ENCODE peak calls at places on chromosomes 7 and 10, in ten cellular contexts. D is stomach, K is right atrium auricular region, X is kidney, J is lower lobe of right lung, P is adrenal gland, S is cardiac muscle cell, Y is MM.1S, R is thoracic aorta, M is body of pancreas. G is an unnamed sample. For H3K36me3 and H3K9me3, the result is how much of the 10 kb centered on the place peaks cover.

GRCh38 chr10:5694573-5694972 is 9.9 kb downstream of the TASOR2 start:
- DNase-seq in M (no peak), J (no peak), D (no peak), K (no peak), R (no peak), Y (no peak), X (no peak), P (no peak), S (no peak), G (no peak)

GRCh38 chr10:86782691-86783418 is 26.4 kb downstream of the BMPR1A start:
- DNase-seq in Y (no peak), X (no peak), P (no peak), R (no peak), M (no peak), D (no peak), K (no peak), S (no peak), J (no peak), G (no peak)

GRCh38 chr10:2760736-2761135 is 306.6 kb upstream of the PFKP start:
- DNase-seq in R (no peak), P (no peak), M (no peak), D (no peak), X (no peak), Y (no peak), S (no peak), J (no peak), K (no peak), G (no peak)

GRCh38 chr7:94655884-94656657 is at the start of gene SGCE:
- DNase-seq in P (peak), D (peak), M (peak), K (peak), Y (peak), X (peak), J (peak), R (no peak), S (peak), G (peak)

GRCh38 chr10:12766222-12766621 is 235.3 kb downstream of the CCDC3 start:
- DNase-seq in S (no peak), Y (no peak), J (no peak), D (no peak), X (no peak), K (no peak), P (no peak), M (no peak), R (no peak), G (no peak)

GRCh38 chr10:34002896-34003295 is 668.4 kb upstream of the NRP1 start:
- DNase-seq in D (no peak), K (no peak), X (no peak), Y (no peak), R (no peak), S (no peak), P (no peak), M (no peak), J (no peak), G (no peak)

GRCh38 chr10:88500656-88501055 is 82.5 kb downstream of the RNLS start:
- DNase-seq in K (no peak), X (no peak), S (no peak), P (no peak), Y (no peak), J (no peak), M (no peak), R (no peak), D (no peak), G (no peak)

GRCh38 chr10:132834891-132835847 is 49.2 kb upstream of the NKX6-2 start:
- DNase-seq in K (no peak), P (peak), X (no peak), J (no peak), S (no peak), D (no peak), Y (no peak), R (no peak), M (no peak), G (no peak)

GRCh38 chr7:118214051-118214832 is 10.3 kb upstream of the ANKRD7 start:
- DNase-seq in X (peak), D (peak), M (peak), K (peak), R (peak), P (peak), S (no peak), J (peak), Y (peak), G (peak)

GRCh38 chr7:142873281-142873784 is 12.2 kb downstream of the TRPV6 start:
- DNase-seq in K (no peak), D (peak), Y (peak), M (peak), J (no peak), S (no peak), X (no peak), P (no peak), R (no peak), G (no peak)

GRCh38 chr7:123410273-123410928 is 124.0 kb downstream of the IQUB start:
- DNase-seq in K (no peak), S (no peak), J (no peak), P (peak), Y (no peak), X (no peak), M (peak), D (no peak), R (no peak), G (no peak)

GRCh38 chr7:21548491-21548890 is 5.7 kb downstream of the DNAH11 start:
- DNase-seq in D (no peak), Y (no peak), S (no peak), X (no peak), J (no peak), R (no peak), P (no peak), K (no peak), M (no peak), G (no peak)

GRCh38 chr7:156608176-156608478 is 32.4 kb upstream of the RNF32 start:
- DNase-seq in J (no peak), S (no peak), R (no peak), D (no peak), M (no peak), P (no peak), X (peak), K (no peak), Y (no peak), G (no peak)

GRCh38 chr7:123324283-123324682 is 124.5 kb upstream of the SLC13A1 start:
- DNase-seq in K (no peak), R (no peak), Y (no peak), M (no peak), J (no peak), S (no peak), X (no peak), P (no peak), D (no peak), G (no peak)

GRCh38 chr10:124259139-124259825 is 159.4 kb downstream of the OAT start:
- DNase-seq in R (no peak), X (no peak), P (no peak), M (no peak), S (no peak), Y (peak), D (no peak), J (peak), K (no peak), G (no peak)

GRCh38 chr7:118111347-118111746 is 72.6 kb upstream of the LSM8 start:
- DNase-seq in Y (no peak), M (no peak), K (no peak), P (no peak), S (no peak), D (no peak), X (no peak), R (no peak), J (no peak), G (no peak)

GRCh38 chr7:23712368-23713284 is 2.6 kb downstream of the STK31 start:
- DNase-seq in P (no peak), M (no peak), S (peak), R (no peak), X (no peak), J (no peak), Y (peak), K (no peak), D (no peak), G (no peak)

GRCh38 chr10:49651039-49651835 is 28.2 kb upstream of the C10orf53 start:
- DNase-seq in Y (no peak), D (peak), S (no peak), J (no peak), K (peak), M (no peak), R (no peak), X (no peak), P (peak), G (no peak)

GRCh38 chr7:47358944-47359588 is 222.8 kb downstream of the TNS3 start:
- DNase-seq in Y (no peak), P (no peak), R (no peak), J (no peak), K (no peak), X (no peak), M (no peak), S (no peak), D (no peak), G (peak)

GRCh38 chr7:1571261-1571650 is 1.4 kb upstream of the PSMG3 start:
- DNase-seq in X (no peak), Y (no peak), S (no peak), D (no peak), K (no peak), M (no peak), R (no peak), J (peak), P (no peak), G (no peak)

GRCh38 chr7:27560706-27561235 is 101.9 kb downstream of the HIBADH start:
- DNase-seq in D (no peak), K (no peak), X (no peak), Y (no peak), M (no peak), S (no peak), P (no peak), R (no peak), J (no peak), G (no peak)

GRCh38 chr7:82305347-82306005 is 138.1 kb downstream of the CACNA2D1 start:
- DNase-seq in D (no peak), J (no peak), P (no peak), X (no peak), K (no peak), S (no peak), R (no peak), Y (no peak), M (no peak), G (no peak)

GRCh38 chr10:125936331-125936730 is 40.0 kb downstream of the FANK1 start:
- DNase-seq in X (no peak), P (no peak), M (no peak), J (no peak), S (no peak), K (no peak), D (no peak), R (no peak), Y (no peak), G (no peak)

GRCh38 chr10:77041636-77042258 is 595.9 kb downstream of the KCNMA1 start:
- DNase-seq in P (peak), D (no peak), S (no peak), R (no peak), J (peak), M (peak), Y (no peak), K (no peak), X (no peak), G (no peak)
- H3K36me3 ChIP-seq in P (under half), D (under half), S (under half), R (under half), J (under half), M (under half), Y (under half), K (under half), X (under half), G (under half)

DNA sequence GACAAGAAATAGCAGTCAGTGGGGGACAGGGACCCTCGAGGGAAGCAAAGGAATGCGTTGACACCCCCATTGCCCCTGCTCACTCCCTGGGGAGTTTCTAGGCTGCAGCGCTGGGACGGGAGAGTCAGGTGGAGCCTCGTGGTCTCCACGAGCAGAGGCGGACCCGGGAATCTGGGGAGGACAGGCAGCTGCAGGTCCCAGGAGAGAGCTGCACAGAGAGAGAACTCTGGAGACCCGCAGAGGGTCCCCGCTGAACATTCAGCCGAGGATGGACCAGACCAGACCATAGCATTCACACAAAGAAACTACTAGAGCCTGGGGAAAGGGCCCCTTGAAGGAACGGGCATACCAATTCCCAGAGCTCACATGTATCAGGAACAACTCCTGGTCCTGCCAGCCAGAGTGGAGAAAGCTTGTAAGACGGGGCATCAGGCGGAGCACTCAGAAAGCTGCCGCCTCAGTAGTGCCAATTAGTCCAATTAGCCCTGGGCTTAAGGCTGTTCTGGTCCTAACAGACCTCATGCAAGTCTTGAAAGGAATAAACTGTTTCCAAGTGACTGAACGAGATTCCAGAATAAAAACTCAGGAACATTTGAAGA is 966.7 kb upstream of the ZNF722 start:
- DNase-seq in R (no peak), P (no peak), S (no peak), D (no peak), J (no peak), X (no peak), M (no peak), K (no peak), Y (no peak), G (no peak)
- H3K9me3 ChIP-seq in R (under half), P (under half), S (under half), D (half or more), J (under half), X (under half), M (under half), K (under half), Y (under half), G (under half)

GRCh38 chr7:146053492-146053891 is 63.1 kb upstream of the CNTNAP2 start:
- DNase-seq in J (no peak), R (no peak), D (no peak), M (no peak), Y (no peak), X (no peak), P (no peak), K (no peak), S (no peak), G (no peak)

GRCh38 chr7:146057958-146058357 is 58.6 kb upstream of the CNTNAP2 start:
- DNase-seq in Y (no peak), D (no peak), X (no peak), J (no peak), K (no peak), M (no peak), R (no peak), P (no peak), S (no peak), G (no peak)

GRCh38 chr7:146054909-146055308 is 61.7 kb upstream of the CNTNAP2 start:
- DNase-seq in P (no peak), Y (no peak), D (no peak), J (no peak), K (no peak), R (no peak), M (no peak), S (no peak), X (no peak), G (no peak)
- TF ChIP-seq CTCF in P (no peak), Y (peak), D (no peak), J (no peak), K (no peak), R (no peak), M (no peak), S (no peak), X (no peak), G (no peak)

GRCh38 chr10:73789659-73790055 is 4.3 kb downstream of the ZSWIM8 start:
- DNase-seq in M (no peak), X (peak), R (no peak), J (no peak), S (no peak), P (no peak), K (no peak), D (no peak), Y (no peak), G (no peak)

GRCh38 chr10:73788864-73789658 is 3.7 kb downstream of the ZSWIM8 start:
- DNase-seq in D (no peak), X (peak), J (no peak), P (no peak), S (no peak), R (no peak), Y (no peak), K (no peak), M (no peak), G (no peak)

GRCh38 chr10:73791871-73792400 is 6.5 kb downstream of the ZSWIM8 start:
- DNase-seq in D (no peak), J (no peak), R (no peak), Y (no peak), K (no peak), S (no peak), M (no peak), X (peak), P (no peak), G (no peak)

GRCh38 chr10:73793456-73793855 is 8.1 kb downstream of the ZSWIM8 start:
- DNase-seq in X (no peak), K (no peak), D (no peak), J (no peak), Y (no peak), P (no peak), R (no peak), M (no peak), S (no peak), G (no peak)

DNA sequence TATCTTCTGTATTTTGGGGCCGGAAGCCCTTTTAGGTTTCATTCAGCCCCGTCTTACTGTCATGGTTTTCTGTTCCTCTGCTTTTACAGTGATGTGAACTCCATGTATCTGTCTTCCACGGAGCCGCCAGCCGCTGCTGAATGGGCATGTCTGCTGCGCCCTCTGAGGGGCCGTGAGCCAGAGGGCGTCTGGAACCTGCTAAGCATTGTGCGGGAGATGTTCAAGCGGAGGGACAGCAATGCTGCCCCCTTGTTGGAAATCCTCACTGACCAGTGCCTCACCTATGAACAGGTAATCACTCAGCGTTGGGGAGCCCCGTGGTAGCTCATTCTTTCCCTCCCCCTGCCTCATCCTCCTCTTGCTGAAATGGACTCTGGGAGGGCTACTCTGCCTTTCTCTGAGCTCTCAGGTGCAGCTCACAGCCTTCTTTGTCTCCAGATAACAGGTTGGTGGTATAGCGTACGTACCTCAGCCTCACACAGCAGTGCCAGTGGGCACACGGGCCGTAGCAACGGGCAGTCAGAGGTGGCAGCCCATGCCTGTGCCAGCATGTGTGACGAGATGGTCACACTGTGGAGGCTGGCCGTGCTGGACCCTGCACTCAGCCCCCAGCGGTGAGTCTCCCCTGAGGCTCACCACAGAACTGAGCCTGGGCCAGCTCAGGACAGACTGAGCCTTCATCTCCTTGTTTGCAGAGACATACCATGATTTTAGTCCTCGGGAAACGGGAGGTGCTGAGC is 5.7 kb downstream of the ZSWIM8 start:
- DNase-seq in X (peak), D (no peak), R (no peak), S (no peak), Y (no peak), M (no peak), K (no peak), J (no peak), P (no peak), G (no peak)
- H3K36me3 ChIP-seq in X (half or more), D (half or more), R (half or more), S (under half), Y (under half), M (under half), K (half or more), J (half or more), P (under half), G (under half)

DNA sequence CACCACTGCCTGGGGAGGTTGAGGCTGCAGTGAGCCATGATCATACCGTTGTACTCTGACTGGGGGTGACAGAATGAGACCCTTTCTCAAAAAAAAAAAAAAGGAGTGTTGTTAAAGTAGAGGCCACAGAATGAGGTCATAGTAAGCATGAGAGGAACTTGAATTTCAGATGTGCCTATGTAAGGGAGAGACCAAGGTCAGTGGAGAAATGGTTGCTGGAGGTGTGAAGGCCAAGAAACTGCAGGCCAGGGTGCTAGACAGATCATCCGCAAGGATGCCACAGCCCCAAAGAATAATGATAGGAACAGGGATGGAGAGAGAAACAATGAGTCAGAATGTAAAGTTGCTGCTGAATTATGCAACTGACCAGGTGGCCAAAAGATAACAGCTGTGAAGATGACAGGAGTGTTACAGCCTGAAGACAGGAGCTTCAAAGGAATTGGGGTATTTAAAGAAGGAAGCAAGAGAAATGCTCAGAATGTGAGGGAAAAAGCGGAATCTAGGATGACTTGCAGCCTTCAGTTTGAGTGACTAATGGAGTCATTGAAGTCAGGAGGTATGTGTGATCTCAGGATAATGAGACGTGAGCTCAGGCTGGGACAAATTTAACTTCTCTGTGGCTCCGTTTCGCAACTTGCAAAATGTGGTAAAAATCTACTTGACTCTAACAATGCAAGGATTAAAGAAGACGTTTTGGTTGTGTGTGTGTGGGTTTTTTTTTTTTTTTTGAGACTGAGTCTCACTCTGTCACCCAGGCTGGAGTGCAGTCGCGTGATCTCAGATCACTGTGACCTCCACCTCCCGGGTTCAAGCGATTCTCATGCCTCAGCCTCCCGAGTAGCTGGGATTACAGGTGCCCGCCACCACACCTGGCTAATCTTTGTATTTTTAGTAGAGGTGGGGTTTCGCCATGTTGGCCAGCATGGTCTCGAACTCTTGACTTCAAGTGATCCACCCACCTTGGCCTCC is 22.2 kb downstream of the TYW1B start:
- DNase-seq in D (no peak), S (no peak), R (no peak), X (no peak), K (no peak), J (no peak), P (no peak), Y (no peak), M (no peak), G (no peak)
- H3K9me3 ChIP-seq in D (under half), S (under half), R (under half), X (under half), K (under half), J (under half), P (under half), Y (under half), M (under half), G (under half)

GRCh38 chr7:31885160-31885559 is 185.0 kb downstream of the PDE1C start:
- DNase-seq in K (no peak), Y (no peak), M (no peak), P (no peak), D (no peak), S (no peak), R (no peak), J (no peak), X (no peak), G (no peak)

GRCh38 chr7:31887006-31887405 is 183.2 kb downstream of the PDE1C start:
- DNase-seq in M (no peak), R (no peak), J (no peak), Y (no peak), P (no peak), S (no peak), D (no peak), K (no peak), X (no peak), G (no peak)

GRCh38 chr7:31878875-31879274 is 191.3 kb downstream of the PDE1C start:
- DNase-seq in D (no peak), R (no peak), Y (no peak), X (no peak), K (no peak), P (no peak), S (no peak), J (no peak), M (no peak), G (no peak)

GRCh38 chr7:31883761-31884164 is 186.4 kb downstream of the PDE1C start:
- DNase-seq in X (peak), S (no peak), R (no peak), Y (peak), P (peak), M (no peak), D (no peak), J (no peak), K (no peak), G (no peak)

GRCh38 chr7:31882187-31882586 is 188.0 kb downstream of the PDE1C start:
- DNase-seq in X (no peak), M (peak), D (no peak), J (no peak), Y (no peak), R (no peak), S (peak), P (no peak), K (peak), G (no peak)
- TF ChIP-seq CTCF in X (no peak), M (no peak), D (no peak), J (no peak), Y (no peak), R (no peak), S (no peak), P (no peak), K (no peak), G (no peak)

G was measured in transverse colon.